ENCODE peak calls at places on chromosomes 5 and 9, in six cellular contexts. Q is cardiac fibroblast, X is NCI-H460, E is amygdala, O is T follicular helper cell, C is fibroblast of pulmonary artery. L is an unnamed sample.

GRCh38 chr5:104353371-104353770 is 790.8 kb upstream of the NUDT12 start:
- DNase-seq in E (no peak), O (no peak), Q (no peak), X (no peak), C (peak), L (no peak)

GRCh38 chr5:152246401-152246800 is 158.7 kb downstream of the NMUR2 start:
- DNase-seq in E (no peak), X (peak), Q (peak), C (peak), O (no peak), L (peak)

GRCh38 chr5:27038476-27038875 is at the start of gene CDH9:
- DNase-seq in E (peak), C (no peak), O (no peak), X (no peak), Q (no peak), L (no peak)

GRCh38 chr9:29556317-29556716 is 1983.0 kb upstream of the C9orf72 start:
- DNase-seq in C (peak), O (no peak), Q (peak), E (no peak), X (peak), L (peak)

GRCh38 chr5:173831196-173831914 is 56.8 kb upstream of the CPEB4 start:
- DNase-seq in O (no peak), X (no peak), E (no peak), Q (no peak), C (no peak), L (no peak)

GRCh38 chr5:37889612-37890317 is 49.9 kb upstream of the GDNF start:
- DNase-seq in X (no peak), C (no peak), Q (peak), O (no peak), E (no peak), L (peak)

GRCh38 chr5:178507151-178507932 is 82.9 kb downstream of the COL23A1 start:
- DNase-seq in Q (no peak), E (no peak), C (no peak), O (no peak), X (no peak), L (no peak)

GRCh38 chr9:96073531-96074284 is 198.2 kb downstream of the ERCC6L2 start:
- DNase-seq in O (no peak), X (no peak), Q (no peak), C (peak), E (no peak), L (no peak)

GRCh38 chr9:115845648-115846312 is 307.8 kb upstream of the PAPPA start:
- DNase-seq in C (peak), Q (peak), X (no peak), O (no peak), E (no peak), L (peak)

GRCh38 chr5:73783823-73784222 is 157.8 kb downstream of the ARHGEF28 start:
- DNase-seq in C (peak), O (no peak), Q (peak), X (no peak), E (no peak), L (no peak)

GRCh38 chr9:91951944-91952520 is 2.0 kb upstream of the ROR2 start:
- DNase-seq in C (peak), X (no peak), Q (peak), O (no peak), E (no peak), L (no peak)

GRCh38 chr5:59992206-59992605 is 98.7 kb upstream of the PDE4D start:
- DNase-seq in E (no peak), O (no peak), X (no peak), Q (no peak), C (no peak), L (no peak)

GRCh38 chr5:77641397-77641943 is 3.0 kb upstream of the OTP start:
- DNase-seq in Q (no peak), E (no peak), O (no peak), X (no peak), C (no peak), L (no peak)

GRCh38 chr9:747567-747966 is 93.9 kb upstream of the DMRT1 start:
- DNase-seq in O (no peak), Q (no peak), C (no peak), X (no peak), E (no peak), L (no peak)

GRCh38 chr9:12748016-12748415 is 26.8 kb upstream of the LURAP1L start:
- DNase-seq in Q (peak), O (no peak), C (peak), E (no peak), X (no peak), L (peak)

GRCh38 chr9:87193925-87194380 is 246.6 kb upstream of the GAS1 start:
- DNase-seq in X (no peak), Q (peak), E (no peak), O (no peak), C (peak), L (peak)

GRCh38 chr5:206927-207536 is 10.9 kb downstream of the CCDC127 start:
- DNase-seq in X (no peak), E (no peak), O (no peak), C (no peak), Q (peak), L (no peak)

GRCh38 chr9:98964911-98965336 is 21.2 kb downstream of the COL15A1 start:
- DNase-seq in Q (no peak), X (no peak), O (no peak), C (no peak), E (no peak), L (no peak)

GRCh38 chr5:157366741-157367684 is 93.0 kb upstream of the NIPAL4 start:
- DNase-seq in Q (peak), C (peak), X (peak), E (no peak), O (no peak), L (peak)

GRCh38 chr9:121518634-121519033 is 19.0 kb upstream of the GGTA1 start:
- DNase-seq in O (no peak), C (no peak), X (no peak), E (no peak), Q (no peak), L (no peak)

GRCh38 chr9:95935861-95936578 is 60.5 kb downstream of the ERCC6L2 start:
- DNase-seq in X (no peak), O (no peak), E (no peak), C (no peak), Q (no peak), L (no peak)

GRCh38 chr5:66969963-66970362 is 226.6 kb downstream of the CD180 start:
- DNase-seq in C (no peak), O (no peak), Q (no peak), X (no peak), E (no peak), L (no peak)

GRCh38 chr9:109945571-109945970 is 165.6 kb downstream of the PALM2AKAP2 start:
- DNase-seq in C (no peak), E (no peak), X (no peak), Q (peak), O (no peak), L (no peak)

GRCh38 chr9:133889498-133890301 is 102.4 kb downstream of the VAV2 start:
- DNase-seq in E (no peak), C (no peak), Q (peak), O (no peak), X (no peak), L (peak)

GRCh38 chr5:66877843-66878242 is 281.6 kb downstream of the MAST4 start:
- DNase-seq in O (no peak), C (peak), E (no peak), X (no peak), Q (peak), L (peak)

GRCh38 chr9:88792502-88792901 is 198.8 kb upstream of the S1PR3 start:
- DNase-seq in C (no peak), X (no peak), Q (no peak), O (no peak), E (no peak), L (no peak)

GRCh38 chr5:125056641-125057345 is 310.4 kb upstream of the ZNF608 start:
- DNase-seq in E (no peak), Q (no peak), O (no peak), C (no peak), X (no peak), L (no peak)

GRCh38 chr9:101219030-101219429 is 165.8 kb downstream of the BAAT start:
- DNase-seq in Q (no peak), E (no peak), O (no peak), C (no peak), X (no peak), L (no peak)

GRCh38 chr9:116493183-116493582 is 193.9 kb upstream of the TRIM32 start:
- DNase-seq in X (no peak), C (no peak), E (no peak), O (no peak), Q (no peak), L (peak)